ENCODE peak calls at places on chromosomes 12 and 14, in six cellular contexts. One of them, this sample, is unnamed.

GRCh38 chr14:50599700-50600444 is 39.9 kb downstream of the ATL1 start:
- DNase-seq in IMR-90: peak; percentile 60
- DNase-seq in neuronal stem cell: peak; percentile 20
- DNase-seq in trophoblast cell: peak; percentile 61
- DNase-seq in H1: no peak
- DNase-seq in H9: no peak
- DNase-seq in this sample: peak; percentile 60

GRCh38 chr14:93044601-93045000 is 71.1 kb downstream of the ITPK1 start:
- DNase-seq in IMR-90: no peak
- DNase-seq in neuronal stem cell: no peak
- DNase-seq in trophoblast cell: peak; percentile 6
- DNase-seq in H1: no peak
- DNase-seq in H9: no peak
- DNase-seq in this sample: no peak

GRCh38 chr12:21526721-21527345 is 737 bp downstream of the SPX start:
- DNase-seq in IMR-90: no peak
- DNase-seq in neuronal stem cell: no peak
- DNase-seq in trophoblast cell: no peak
- DNase-seq in H1: no peak
- DNase-seq in H9: no peak
- DNase-seq in this sample: no peak

GRCh38 chr12:124919646-124920352 is 5.3 kb upstream of the UBC start:
- DNase-seq in IMR-90: peak; percentile 38
- DNase-seq in neuronal stem cell: no peak
- DNase-seq in trophoblast cell: peak; percentile 94
- DNase-seq in H1: no peak
- DNase-seq in H9: peak; percentile 38
- DNase-seq in this sample: peak; percentile 46

GRCh38 chr14:65074449-65075155 is 27.7 kb downstream of the MAX start:
- DNase-seq in IMR-90: no peak
- DNase-seq in neuronal stem cell: no peak
- DNase-seq in trophoblast cell: no peak
- DNase-seq in H1: no peak
- DNase-seq in H9: no peak
- DNase-seq in this sample: no peak

GRCh38 chr12:27861428-27862167 is 81.6 kb upstream of the MANSC4 start:
- DNase-seq in IMR-90: peak; percentile 59
- DNase-seq in neuronal stem cell: no peak
- DNase-seq in trophoblast cell: peak; percentile 17
- DNase-seq in H1: no peak
- DNase-seq in H9: no peak
- DNase-seq in this sample: no peak

GRCh38 chr12:62640910-62641448 is 174.4 kb downstream of the MON2 start:
- DNase-seq in IMR-90: peak; percentile 68
- DNase-seq in neuronal stem cell: no peak
- DNase-seq in trophoblast cell: peak; percentile 60
- DNase-seq in H1: no peak
- DNase-seq in H9: no peak
- DNase-seq in this sample: peak; percentile 70

GRCh38 chr12:77940011-77940423 is 109.3 kb downstream of the NAV3 start:
- DNase-seq in IMR-90: peak; percentile 93
- DNase-seq in neuronal stem cell: no peak
- DNase-seq in trophoblast cell: peak; percentile 61
- DNase-seq in H1: peak; percentile 19
- DNase-seq in H9: peak; percentile 41
- DNase-seq in this sample: peak; percentile 54

GRCh38 chr12:112847708-112848337 is 56.3 kb downstream of the RPH3A start:
- DNase-seq in IMR-90: no peak
- DNase-seq in neuronal stem cell: no peak
- DNase-seq in trophoblast cell: no peak
- DNase-seq in H1: no peak
- DNase-seq in H9: peak; percentile 75
- DNase-seq in this sample: peak; percentile 27

GRCh38 chr12:30047499-30048262 is 263.9 kb upstream of the TMTC1 start:
- DNase-seq in IMR-90: peak; percentile 52
- DNase-seq in neuronal stem cell: no peak
- DNase-seq in trophoblast cell: no peak
- DNase-seq in H1: no peak
- DNase-seq in H9: no peak
- DNase-seq in this sample: no peak

GRCh38 chr14:23423657-23424056 is 11.8 kb downstream of the MYH7 start:
- DNase-seq in IMR-90: no peak
- DNase-seq in neuronal stem cell: no peak
- DNase-seq in trophoblast cell: no peak
- DNase-seq in H1: no peak
- DNase-seq in H9: no peak
- DNase-seq in this sample: no peak

GRCh38 chr14:98548071-98548686 is 723.8 kb downstream of the BCL11B start:
- DNase-seq in IMR-90: no peak
- DNase-seq in neuronal stem cell: no peak
- DNase-seq in trophoblast cell: no peak
- DNase-seq in H1: no peak
- DNase-seq in H9: no peak
- DNase-seq in this sample: peak; percentile 11

GRCh38 chr12:68665016-68665569 is 21.7 kb upstream of the NUP107 start:
- DNase-seq in IMR-90: no peak
- DNase-seq in neuronal stem cell: no peak
- DNase-seq in trophoblast cell: no peak
- DNase-seq in H1: no peak
- DNase-seq in H9: no peak
- DNase-seq in this sample: no peak

GRCh38 chr12:25155031-25155576 is 39.9 kb downstream of the DNAI7 start:
- DNase-seq in IMR-90: peak; percentile 87
- DNase-seq in neuronal stem cell: peak; percentile 6
- DNase-seq in trophoblast cell: peak; percentile 65
- DNase-seq in H1: no peak
- DNase-seq in H9: no peak
- DNase-seq in this sample: peak; percentile 34

GRCh38 chr12:71594214-71594948 is 69.3 kb downstream of the ZFC3H1 start:
- DNase-seq in IMR-90: no peak
- DNase-seq in neuronal stem cell: no peak
- DNase-seq in trophoblast cell: peak; percentile 45
- DNase-seq in H1: no peak
- DNase-seq in H9: no peak
- DNase-seq in this sample: peak; percentile 53

GRCh38 chr12:28059678-28060077 is 87.1 kb upstream of the PTHLH start:
- DNase-seq in IMR-90: no peak
- DNase-seq in neuronal stem cell: no peak
- DNase-seq in trophoblast cell: no peak
- DNase-seq in H1: no peak
- DNase-seq in H9: no peak
- DNase-seq in this sample: no peak

GRCh38 chr12:32483499-32483898 is 84.1 kb downstream of the FGD4 start:
- DNase-seq in IMR-90: no peak
- DNase-seq in neuronal stem cell: no peak
- DNase-seq in trophoblast cell: peak; percentile 21
- DNase-seq in H1: no peak
- DNase-seq in H9: no peak
- DNase-seq in this sample: no peak

GRCh38 chr14:75188520-75189267 is 12.3 kb upstream of the TMED10 start:
- DNase-seq in IMR-90: no peak
- DNase-seq in neuronal stem cell: no peak
- DNase-seq in trophoblast cell: peak; percentile 83
- DNase-seq in H1: no peak
- DNase-seq in H9: no peak
- DNase-seq in this sample: no peak

GRCh38 chr14:32513571-32514009 is 184.5 kb downstream of the AKAP6 start:
- DNase-seq in IMR-90: peak; percentile 15
- DNase-seq in neuronal stem cell: no peak
- DNase-seq in trophoblast cell: peak; percentile 36
- DNase-seq in H1: no peak
- DNase-seq in H9: no peak
- DNase-seq in this sample: no peak

GRCh38 chr12:100208834-100209233 is 8.2 kb downstream of the ACTR6 start:
- DNase-seq in IMR-90: no peak
- DNase-seq in neuronal stem cell: no peak
- DNase-seq in trophoblast cell: no peak
- DNase-seq in H1: no peak
- DNase-seq in H9: no peak
- DNase-seq in this sample: no peak

GRCh38 chr12:26659930-26660329 is 173.1 kb downstream of the ITPR2 start:
- DNase-seq in IMR-90: no peak
- DNase-seq in neuronal stem cell: no peak
- DNase-seq in trophoblast cell: no peak
- DNase-seq in H1: no peak
- DNase-seq in H9: no peak
- DNase-seq in this sample: no peak
- H3K23ac ChIP-seq in IMR-90: no peak overlapping the region
- H3K23ac ChIP-seq in neuronal stem cell: no peak overlapping the region
- H3K23ac ChIP-seq in trophoblast cell: no peak overlapping the region
- H3K23ac ChIP-seq in H1: no peak overlapping the region
- H3K23ac ChIP-seq in H9: no peak overlapping the region
- H3K23ac ChIP-seq in this sample: no peak overlapping the region

DNA sequence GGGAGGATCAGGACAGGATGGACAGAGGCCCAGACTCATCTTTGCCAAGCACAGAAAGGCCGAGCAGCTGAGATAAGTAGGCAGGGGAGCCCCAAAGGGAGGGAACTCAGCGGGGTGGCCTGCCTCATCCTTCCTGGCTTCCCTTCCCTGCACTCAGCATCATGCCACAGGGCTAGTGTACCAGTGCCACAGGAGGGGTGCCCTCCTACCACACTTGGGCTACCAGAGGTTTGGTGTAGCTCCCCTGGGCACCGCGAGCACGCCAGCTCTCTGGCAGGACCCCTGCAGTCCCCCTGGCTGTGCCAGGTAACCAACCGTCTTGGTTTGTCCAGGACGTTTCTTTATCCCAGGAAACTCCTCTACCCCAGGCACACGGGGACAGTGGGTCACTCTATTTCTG is 123.5 kb downstream of the ESRRB start:
- DNase-seq in IMR-90: no peak
- DNase-seq in neuronal stem cell: no peak
- DNase-seq in trophoblast cell: no peak
- DNase-seq in H1: no peak
- DNase-seq in H9: no peak
- DNase-seq in this sample: no peak
- H2BK120ac ChIP-seq in IMR-90: no peak overlapping the region
- H2BK120ac ChIP-seq in neuronal stem cell: no peak overlapping the region
- H2BK120ac ChIP-seq in trophoblast cell: no peak overlapping the region
- H2BK120ac ChIP-seq in H1: no peak overlapping the region
- H2BK120ac ChIP-seq in H9: no peak overlapping the region
- H2BK120ac ChIP-seq in this sample: no peak overlapping the region

DNA sequence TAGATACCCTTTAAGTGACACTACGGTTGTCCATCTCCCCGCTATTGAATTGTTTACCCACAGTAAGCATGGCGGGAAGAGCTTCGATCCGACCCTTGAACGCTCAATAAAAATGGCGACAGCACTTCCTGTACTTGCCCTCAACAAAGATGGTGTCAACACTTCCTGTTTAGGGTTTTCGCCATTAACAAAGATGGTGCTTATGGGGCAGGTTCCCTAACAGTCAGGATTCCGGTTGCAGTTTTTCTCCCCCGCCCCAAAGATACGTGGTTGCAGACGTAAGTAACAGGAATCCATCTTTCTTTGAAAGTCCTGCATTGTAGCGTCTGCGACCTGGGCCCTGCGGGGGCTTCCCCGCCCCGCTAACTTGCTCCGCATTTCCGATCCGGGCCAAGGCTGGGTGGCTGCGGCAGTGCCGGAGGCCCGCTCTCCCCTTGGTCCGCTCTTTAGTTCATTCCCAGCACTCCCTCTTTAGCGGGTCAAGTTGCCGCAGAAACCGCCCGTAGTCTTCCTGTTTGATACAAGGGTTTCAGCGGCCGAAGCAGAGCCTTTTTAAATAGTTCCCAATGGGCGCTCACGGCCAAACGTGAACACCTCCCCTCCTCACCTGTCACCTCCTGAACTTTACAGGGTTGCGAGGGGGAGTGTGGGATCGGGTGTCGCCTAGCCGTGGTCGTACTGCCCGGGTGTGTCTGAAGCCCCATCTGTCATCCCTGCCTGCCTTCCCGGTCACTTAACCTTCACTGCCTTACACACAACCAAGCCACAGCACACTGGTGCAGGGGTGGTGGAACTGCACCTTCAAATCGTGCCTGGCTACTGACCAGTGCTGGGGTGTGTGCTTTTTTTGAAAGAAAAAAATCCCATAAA is at the start of gene CRADD:
- DNase-seq in IMR-90: peak; percentile 99
- DNase-seq in neuronal stem cell: peak; percentile 92
- DNase-seq in trophoblast cell: peak; percentile 99
- DNase-seq in H1: peak; percentile 92
- DNase-seq in H9: peak; percentile 95
- DNase-seq in this sample: peak; percentile 99
- H3K23ac ChIP-seq in IMR-90: peak within 1 kb of the TSS; percentile 98
- H3K23ac ChIP-seq in neuronal stem cell: peak within 1 kb of the TSS; percentile 92
- H3K23ac ChIP-seq in trophoblast cell: no peak within 1 kb of the TSS
- H3K23ac ChIP-seq in H1: no peak within 1 kb of the TSS
- H3K23ac ChIP-seq in H9: no peak within 1 kb of the TSS
- H3K23ac ChIP-seq in this sample: peak within 1 kb of the TSS; percentile 81

GRCh38 chr12:12870454-12870853 is 20.9 kb upstream of the GPRC5A start:
- DNase-seq in IMR-90: peak; percentile 100
- DNase-seq in neuronal stem cell: no peak
- DNase-seq in trophoblast cell: peak; percentile 90
- DNase-seq in H1: no peak
- DNase-seq in H9: no peak
- DNase-seq in this sample: peak; percentile 64
- H2BK120ac ChIP-seq in IMR-90: peak overlapping the region; percentile 100
- H2BK120ac ChIP-seq in neuronal stem cell: no peak overlapping the region
- H2BK120ac ChIP-seq in trophoblast cell: no peak overlapping the region
- H2BK120ac ChIP-seq in H1: no peak overlapping the region
- H2BK120ac ChIP-seq in H9: no peak overlapping the region
- H2BK120ac ChIP-seq in this sample: no peak overlapping the region